ENCODE peak calls at places on chromosomes 12 and 14, in nine cellular contexts. H, O, K, W, B, A, Z, C and Q are unnamed samples.

GRCh38 chr12:56206373-56207166 is 15.2 kb downstream of the RNF41 start:
- DNase-seq in Z (peak), H (peak), A (peak), O (peak), W (peak), B (peak), K (peak), C (peak), Q (peak)

GRCh38 chr14:73463411-73463810 is 5.1 kb upstream of the NUMB start:
- DNase-seq in O (peak), H (peak), C (peak), A (no peak), W (no peak), Z (no peak), B (no peak), K (peak), Q (no peak)

GRCh38 chr12:115817399-115817798 is 460.1 kb downstream of the MED13L start:
- DNase-seq in W (no peak), B (no peak), K (no peak), C (no peak), A (no peak), Z (no peak), O (no peak), H (no peak), Q (no peak)

GRCh38 chr12:4809449-4810218 is 89.4 kb downstream of the GALNT8 start:
- DNase-seq in Z (no peak), C (no peak), K (no peak), B (peak), O (no peak), A (peak), W (no peak), H (no peak), Q (peak)

GRCh38 chr12:94954029-94954685 is 49.3 kb downstream of the NDUFA12 start:
- DNase-seq in B (no peak), O (no peak), K (peak), Z (peak), A (no peak), H (peak), W (no peak), C (peak), Q (no peak)

GRCh38 chr14:24817638-24818053 is 183.7 kb upstream of the GZMB start:
- DNase-seq in O (no peak), K (no peak), H (no peak), Z (peak), A (peak), B (peak), C (no peak), W (no peak), Q (no peak)

GRCh38 chr12:65152012-65152411 is 17.4 kb upstream of the LEMD3 start:
- DNase-seq in W (no peak), C (no peak), Z (no peak), K (no peak), O (no peak), H (no peak), B (no peak), A (no peak), Q (no peak)

GRCh38 chr12:95358111-95359083 is 115.6 kb upstream of the METAP2 start:
- DNase-seq in B (no peak), C (no peak), K (no peak), W (no peak), H (peak), A (no peak), O (no peak), Z (no peak), Q (no peak)

GRCh38 chr12:78118486-78118885 is 287.8 kb downstream of the NAV3 start:
- DNase-seq in H (no peak), A (no peak), O (no peak), K (no peak), B (no peak), Z (no peak), C (no peak), W (no peak), Q (no peak)

GRCh38 chr12:57008113-57008687 is 1.9 kb upstream of the ZBTB39 start:
- DNase-seq in B (peak), K (no peak), O (no peak), W (no peak), Z (peak), H (peak), C (peak), A (no peak), Q (no peak)

GRCh38 chr12:64392221-64392620 is 1.7 kb upstream of the C12orf56 start:
- DNase-seq in C (peak), H (peak), O (no peak), W (no peak), K (no peak), A (no peak), Z (peak), B (peak), Q (no peak)

DNA sequence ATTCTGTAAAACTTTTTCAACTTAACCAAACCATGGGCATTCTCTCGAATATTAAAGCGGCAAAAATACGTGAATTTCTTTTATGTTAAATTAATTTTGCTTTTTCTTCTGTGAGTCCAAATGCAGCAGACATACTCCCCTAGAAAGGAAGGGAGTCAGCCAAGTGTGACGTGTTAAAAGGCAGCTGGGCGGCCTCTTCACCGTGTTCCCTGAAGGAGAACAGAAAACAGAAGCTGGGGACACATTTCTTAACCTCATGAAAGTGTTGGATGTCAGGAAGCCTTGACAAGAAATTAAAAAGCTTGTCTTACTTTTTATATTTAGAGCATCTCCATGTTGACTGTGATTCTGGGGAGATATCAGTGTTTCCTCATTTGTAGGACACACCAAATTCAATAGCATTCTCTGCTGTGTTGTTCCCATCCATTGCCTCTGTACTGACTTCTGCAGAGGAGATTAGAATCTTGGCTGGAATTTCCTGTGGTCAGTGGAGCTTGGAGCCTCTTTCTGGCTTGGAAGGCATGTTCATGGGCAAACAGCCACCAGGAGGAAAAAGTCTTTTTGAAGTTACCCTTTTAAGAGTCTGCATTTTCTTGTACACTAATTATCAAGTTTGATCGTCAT is 93.7 kb downstream of the RMST start:
- DNase-seq in W (no peak), H (peak), C (no peak), B (peak), K (no peak), A (peak), O (no peak), Z (peak), Q (no peak)
- TF ChIP-seq CTCF in W (no peak), H (no peak), C (no peak), B (no peak), K (no peak), A (no peak), O (no peak), Z (no peak), Q (no peak)

GRCh38 chr12:124910561-124911478 is 3.6 kb downstream of the UBC start:
- DNase-seq in Z (no peak), K (peak), C (no peak), O (no peak), H (no peak), B (peak), W (no peak), A (no peak), Q (no peak)

GRCh38 chr12:124915249-124916236 is 1.1 kb upstream of the UBC start:
- DNase-seq in Z (peak), B (peak), K (peak), O (peak), W (peak), C (peak), A (no peak), H (no peak), Q (no peak)

GRCh38 chr12:124914392-124915248 is at the start of gene UBC:
- DNase-seq in O (peak), K (peak), C (peak), A (peak), B (peak), H (peak), W (peak), Z (peak), Q (peak)

GRCh38 chr12:124916370-124917134 is 2.1 kb upstream of the UBC start:
- DNase-seq in W (peak), B (peak), O (peak), C (peak), A (no peak), H (peak), K (peak), Z (peak), Q (no peak)

DNA sequence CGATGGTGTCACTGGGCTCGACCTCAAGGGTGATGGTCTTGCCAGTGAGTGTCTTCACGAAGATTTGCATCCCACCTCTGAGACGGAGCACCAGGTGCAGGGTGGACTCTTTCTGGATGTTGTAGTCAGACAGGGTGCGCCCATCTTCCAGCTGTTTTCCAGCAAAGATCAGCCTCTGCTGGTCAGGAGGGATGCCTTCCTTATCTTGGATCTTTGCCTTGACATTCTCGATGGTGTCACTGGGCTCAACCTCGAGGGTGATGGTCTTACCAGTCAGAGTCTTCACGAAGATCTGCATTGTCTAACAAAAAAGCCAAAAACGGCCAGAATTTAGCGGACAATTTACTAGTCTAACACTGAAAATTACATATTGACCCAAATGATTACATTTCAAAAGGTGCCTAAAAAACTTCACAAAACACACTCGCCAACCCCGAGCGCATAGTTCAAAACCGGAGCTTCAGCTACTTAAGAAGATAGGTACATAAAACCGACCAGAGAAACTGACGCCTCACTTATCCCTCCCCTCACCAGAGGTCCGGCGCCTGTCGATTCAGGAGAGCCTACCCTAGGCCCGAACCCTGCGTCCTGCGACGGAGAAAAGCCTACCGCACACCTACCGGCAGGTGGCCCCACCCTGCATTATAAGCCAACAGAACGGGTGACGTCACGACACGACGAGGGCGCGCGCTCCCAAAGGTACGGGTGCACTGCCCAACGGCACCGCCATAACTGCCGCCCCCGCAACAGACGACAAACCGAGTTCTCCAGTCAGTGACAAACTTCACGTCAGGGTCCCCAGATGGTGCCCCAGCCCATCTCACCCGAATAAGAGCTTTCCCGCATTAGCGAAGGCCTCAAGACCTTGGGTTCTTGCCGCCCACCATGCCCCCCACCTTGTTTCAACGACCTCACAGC is 717 bp downstream of the UBC start:
- DNase-seq in Z (peak), O (peak), H (peak), C (peak), K (peak), A (peak), B (peak), W (peak), Q (peak)
- TF ChIP-seq CTCF in Z (peak), O (peak), H (peak), C (peak), K (peak), A (peak), B (peak), W (peak), Q (peak)

GRCh38 chr12:98373982-98374381 is 141.4 kb upstream of the TMPO start:
- DNase-seq in C (peak), W (no peak), H (peak), O (no peak), A (no peak), K (no peak), B (peak), Z (no peak), Q (no peak)
- TF ChIP-seq CTCF in C (no peak), W (no peak), H (peak), O (no peak), A (peak), K (no peak), B (peak), Z (peak), Q (peak)

GRCh38 chr12:11758838-11759509 is 109.5 kb downstream of the ETV6 start:
- DNase-seq in W (no peak), C (no peak), O (no peak), Z (no peak), A (no peak), B (peak), H (peak), K (no peak), Q (no peak)

GRCh38 chr12:11757531-11757930 is 108.1 kb downstream of the ETV6 start:
- DNase-seq in Z (no peak), B (no peak), K (no peak), H (no peak), A (no peak), O (no peak), C (no peak), W (no peak), Q (no peak)

GRCh38 chr12:11758087-11758837 is 108.8 kb downstream of the ETV6 start:
- DNase-seq in B (no peak), O (no peak), A (no peak), C (no peak), W (no peak), K (no peak), H (no peak), Z (no peak), Q (no peak)

GRCh38 chr12:11761869-11762567 is 112.5 kb downstream of the ETV6 start:
- DNase-seq in C (no peak), H (no peak), K (no peak), Z (no peak), A (no peak), W (no peak), B (no peak), O (no peak), Q (no peak)

GRCh38 chr12:11759894-11760293 is 110.4 kb downstream of the ETV6 start:
- DNase-seq in B (no peak), A (no peak), H (no peak), W (no peak), C (no peak), Z (no peak), K (no peak), O (no peak), Q (no peak)
- TF ChIP-seq CTCF in B (no peak), A (no peak), H (no peak), W (no peak), C (no peak), Z (no peak), K (no peak), O (no peak), Q (no peak)

DNA sequence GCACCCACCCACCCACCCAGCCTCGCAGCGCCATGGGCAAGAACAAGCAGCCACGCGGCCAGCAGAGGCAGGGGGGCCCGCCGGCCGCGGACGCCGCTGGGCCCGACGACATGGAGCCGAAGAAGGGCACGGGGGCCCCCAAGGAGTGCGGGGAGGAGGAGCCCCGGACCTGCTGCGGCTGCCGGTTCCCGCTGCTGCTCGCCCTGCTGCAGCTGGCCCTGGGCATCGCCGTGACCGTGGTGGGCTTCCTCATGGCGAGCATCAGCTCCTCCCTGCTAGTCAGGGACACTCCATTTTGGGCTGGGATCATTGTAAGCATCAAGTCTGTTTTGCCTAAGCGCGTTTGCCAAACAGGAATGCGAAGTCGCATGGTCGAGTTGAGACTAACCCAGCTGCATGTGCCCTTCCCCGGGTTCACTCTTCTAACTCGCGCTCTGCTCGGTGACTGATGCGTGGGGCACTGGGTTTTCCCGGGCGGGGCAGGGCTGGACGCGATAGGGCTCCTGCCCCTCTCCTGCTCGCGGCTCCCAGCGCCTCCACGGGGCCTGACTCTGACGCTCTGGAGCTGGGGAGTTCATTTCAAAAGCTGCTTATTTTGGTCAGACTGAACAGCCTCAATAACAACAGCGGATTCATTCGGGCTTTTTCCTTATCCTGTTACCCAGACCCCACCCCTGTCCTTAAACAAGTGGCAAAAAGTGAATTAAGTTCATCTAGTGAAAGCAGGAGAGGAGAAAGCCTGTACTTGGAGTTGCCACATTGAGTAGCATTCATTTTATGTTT is 459 bp downstream of the SSPN start:
- DNase-seq in H (peak), K (peak), Z (peak), W (no peak), A (peak), B (peak), C (no peak), O (peak), Q (peak)
- TF ChIP-seq CTCF in H (no peak), K (no peak), Z (no peak), W (no peak), A (no peak), B (no peak), C (no peak), O (peak), Q (no peak)

DNA sequence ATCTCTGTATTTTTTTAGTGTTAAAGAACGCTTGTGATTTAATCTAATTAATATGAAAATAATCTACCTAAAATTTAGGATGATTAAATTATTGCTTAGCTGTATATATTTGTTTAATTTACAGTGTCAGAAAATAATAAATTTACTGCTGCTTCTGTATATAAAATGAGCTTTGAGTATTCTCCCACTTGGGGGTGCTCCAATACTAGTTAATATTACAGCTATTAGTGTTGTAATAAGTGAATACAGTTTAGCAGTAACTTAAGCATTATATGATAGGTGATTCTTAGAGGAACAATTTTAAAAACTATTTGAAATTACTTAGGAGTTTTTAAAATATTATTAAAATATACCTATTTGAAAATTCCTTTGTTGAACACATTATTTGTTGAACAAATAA is 62.2 kb downstream of the PAPOLA start:
- DNase-seq in A (no peak), H (no peak), O (no peak), Z (no peak), C (no peak), W (no peak), B (no peak), K (no peak), Q (no peak)
- TF ChIP-seq CTCF in A (no peak), H (peak), O (no peak), Z (no peak), C (no peak), W (no peak), B (no peak), K (no peak), Q (peak)

GRCh38 chr12:28092396-28092795 is 97.9 kb upstream of the CCDC91 start:
- DNase-seq in A (no peak), Z (no peak), O (no peak), W (no peak), B (no peak), H (no peak), C (no peak), K (no peak), Q (no peak)

GRCh38 chr12:28088566-28089277 is 101.5 kb upstream of the CCDC91 start:
- DNase-seq in O (no peak), C (peak), B (no peak), H (peak), W (no peak), A (no peak), K (no peak), Z (no peak), Q (no peak)

GRCh38 chr12:28086521-28086920 is 103.7 kb upstream of the CCDC91 start:
- DNase-seq in C (no peak), W (no peak), K (no peak), Z (no peak), O (no peak), A (no peak), H (no peak), B (no peak), Q (no peak)

GRCh38 chr12:28090835-28091234 is 99.4 kb upstream of the CCDC91 start:
- DNase-seq in H (no peak), C (no peak), B (no peak), O (no peak), A (no peak), Z (no peak), W (no peak), K (no peak), Q (no peak)

DNA sequence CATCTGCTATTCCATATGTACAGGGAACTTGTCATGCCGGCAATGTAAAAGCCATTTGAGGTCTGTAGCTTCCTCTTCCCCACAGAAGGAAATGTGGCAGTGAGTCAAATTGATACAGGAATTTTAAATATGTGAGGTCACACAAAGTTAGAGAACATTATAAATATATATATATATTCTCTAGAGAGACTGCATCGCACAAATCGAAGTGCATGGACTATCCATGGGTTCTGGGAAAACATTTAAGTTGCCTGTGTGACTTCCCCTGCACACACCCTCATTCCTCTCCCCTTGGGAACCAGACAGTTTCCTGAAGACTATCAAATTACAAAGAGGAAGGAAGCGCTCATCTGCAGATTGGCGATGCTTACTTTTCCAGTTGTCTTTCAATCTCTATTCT is 100.9 kb upstream of the CCDC91 start:
- DNase-seq in W (no peak), B (peak), H (peak), O (no peak), C (peak), A (peak), K (no peak), Z (no peak), Q (no peak)
- TF ChIP-seq CTCF in W (no peak), B (no peak), H (no peak), O (no peak), C (no peak), A (no peak), K (no peak), Z (no peak), Q (no peak)